ENCODE peak calls at places on chromosomes 1 and 21, in four cellular contexts. A is HTR-8/SVneo, M is psoas muscle, R is HEK293T. S is an unnamed sample.

GRCh38 chr1:184387069-184387870 is 441 bp downstream of the C1orf21 start:
- DNase-seq in A (no peak), M (peak), R (no peak), S (no peak)

GRCh38 chr1:5611855-5612254 is 380.4 kb downstream of the NPHP4 start:
- DNase-seq in A (no peak), M (no peak), R (no peak), S (peak)

GRCh38 chr1:212485895-212486590 is 53.3 kb downstream of the NENF start:
- DNase-seq in A (peak), M (peak), R (no peak), S (peak)

GRCh38 chr1:84973493-84974334 is 23.2 kb downstream of the MCOLN2 start:
- DNase-seq in A (no peak), M (no peak), R (no peak), S (no peak)

GRCh38 chr1:19824541-19824940 is 9.5 kb upstream of the RNF186 start:
- DNase-seq in A (no peak), M (no peak), R (no peak), S (peak)

GRCh38 chr1:1275836-1276235 is 2.2 kb upstream of the UBE2J2 start:
- DNase-seq in A (no peak), M (no peak), R (no peak), S (no peak)

GRCh38 chr1:245538671-245539070 is 383.9 kb downstream of the KIF26B start:
- DNase-seq in A (no peak), M (no peak), R (no peak), S (peak)

GRCh38 chr1:61114178-61114870 is 32.0 kb downstream of the NFIA start:
- DNase-seq in A (no peak), M (no peak), R (no peak), S (no peak)

GRCh38 chr21:32423846-32424535 is 11.5 kb downstream of the EVA1C start:
- DNase-seq in A (no peak), M (no peak), R (no peak), S (no peak)